ENCODE peak calls at places on chromosomes 2 and 18, in eight cellular contexts. Y is nucleus accumbens; H is left ventricle myocardium superior; T is posterior vena cava; K is Peyer's patch; Z is left cardiac atrium; B is stimulated activated CD4-positive, alpha-beta T cell treated with anti-CD3 and anti-CD28 coated beads, Interleukin-4, amount 100 ng/mL, for 24 hours; G is endothelial cell of umbilical vein. Q is an unnamed sample.

GRCh38 chr2:43412121-43412753 is 183.6 kb downstream of the THADA start:
- DNase-seq in Y (no peak), H (no peak), T (no peak), K (no peak), Z (no peak), B (no peak), G (peak; percentile 74), Q (no peak)

GRCh38 chr2:28652217-28652616 is 99.4 kb upstream of the PPP1CB start:
- DNase-seq in Y (no peak), H (no peak), T (no peak), K (no peak), Z (no peak), B (no peak), G (no peak), Q (no peak)

GRCh38 chr2:223908304-223909047 is 36.7 kb downstream of the WDFY1 start:
- DNase-seq in Y (no peak), H (no peak), T (no peak), K (no peak), Z (no peak), B (no peak), G (no peak), Q (no peak)

GRCh38 chr2:46014911-46015654 is 282.1 kb upstream of the EPAS1 start:
- DNase-seq in Y (no peak), H (no peak), T (no peak), K (no peak), Z (no peak), B (no peak), G (peak; percentile 86), Q (no peak)

GRCh38 chr2:171726841-171727460 is 39.7 kb downstream of the DYNC1I2 start:
- DNase-seq in Y (no peak), H (no peak), T (no peak), K (no peak), Z (no peak), B (no peak), G (no peak), Q (no peak)

GRCh38 chr2:17690776-17691175 is 62.8 kb downstream of the SMC6 start:
- DNase-seq in Y (no peak), H (no peak), T (no peak), K (no peak), Z (no peak), B (no peak), G (no peak), Q (no peak)

GRCh38 chr2:9484533-9484932 is 10.2 kb downstream of the IAH1 start:
- DNase-seq in Y (no peak), H (no peak), T (no peak), K (no peak), Z (no peak), B (no peak), G (no peak), Q (no peak)

GRCh38 chr2:107412209-107412904 is 414.3 kb upstream of the RGPD4 start:
- DNase-seq in Y (no peak), H (no peak), T (no peak), K (no peak), Z (no peak), B (no peak), G (no peak), Q (no peak)

GRCh38 chr2:26222976-26223375 is 21.5 kb downstream of the HADHA start:
- DNase-seq in Y (no peak), H (no peak), T (no peak), K (no peak), Z (no peak), B (no peak), G (no peak), Q (no peak)

GRCh38 chr2:88590998-88591613 is 36.2 kb downstream of the EIF2AK3 start:
- DNase-seq in Y (no peak), H (no peak), T (no peak), K (peak; percentile 69), Z (no peak), B (peak; percentile 58), G (peak; percentile 77), Q (peak; percentile 36)

GRCh38 chr2:230714122-230714453 is 1.4 kb downstream of the CAB39 start:
- DNase-seq in Y (no peak), H (no peak), T (no peak), K (no peak), Z (no peak), B (peak; percentile 61), G (peak; percentile 83), Q (peak; percentile 62)

GRCh38 chr18:75977069-75977468 is 518.0 kb downstream of the ZNF516 start:
- DNase-seq in Y (no peak), H (no peak), T (no peak), K (no peak), Z (no peak), B (no peak), G (no peak), Q (no peak)

GRCh38 chr2:65549262-65550036 is 117.0 kb upstream of the SPRED2 start:
- DNase-seq in Y (no peak), H (no peak), T (no peak), K (no peak), Z (no peak), B (peak; percentile 31), G (no peak), Q (no peak)

GRCh38 chr2:235199128-235199527 is 247.3 kb downstream of the SH3BP4 start:
- DNase-seq in Y (no peak), H (no peak), T (no peak), K (no peak), Z (no peak), B (no peak), G (no peak), Q (no peak)

GRCh38 chr2:11111811-11112425 is 43.3 kb upstream of the SLC66A3 start:
- DNase-seq in Y (no peak), H (no peak), T (no peak), K (peak; percentile 39), Z (no peak), B (no peak), G (no peak), Q (no peak)

GRCh38 chr2:227188292-227188691 is 23.9 kb downstream of the COL4A3 start:
- DNase-seq in Y (no peak), H (no peak), T (no peak), K (no peak), Z (no peak), B (no peak), G (no peak), Q (no peak)

GRCh38 chr2:179805001-179805400 is 56.4 kb downstream of the ZNF385B start:
- DNase-seq in Y (no peak), H (no peak), T (no peak), K (no peak), Z (no peak), B (no peak), G (no peak), Q (no peak)

GRCh38 chr2:195257979-195258378 is 399.0 kb upstream of the SLC39A10 start:
- DNase-seq in Y (no peak), H (no peak), T (no peak), K (no peak), Z (no peak), B (no peak), G (no peak), Q (no peak)

GRCh38 chr2:19818543-19818942 is 83.2 kb downstream of the TTC32 start:
- DNase-seq in Y (no peak), H (no peak), T (no peak), K (no peak), Z (no peak), B (no peak), G (no peak), Q (no peak)

GRCh38 chr18:33440011-33440383 is 524 bp downstream of the CCDC178 start:
- DNase-seq in Y (no peak), H (peak; percentile 37), T (peak; percentile 81), K (no peak), Z (peak; percentile 51), B (no peak), G (peak; percentile 46), Q (peak; percentile 40)

GRCh38 chr2:150280255-150280654 is 207.2 kb downstream of the RND3 start:
- DNase-seq in Y (no peak), H (no peak), T (no peak), K (no peak), Z (no peak), B (no peak), G (peak; percentile 78), Q (no peak)

GRCh38 chr2:233142355-233142897 is 82.3 kb downstream of the INPP5D start:
- DNase-seq in Y (no peak), H (no peak), T (no peak), K (peak; percentile 58), Z (no peak), B (no peak), G (no peak), Q (peak; percentile 75)

GRCh38 chr2:32357545-32358482 is 991 bp downstream of the BIRC6 start:
- DNase-seq in Y (peak; percentile 25), H (peak; percentile 51), T (no peak), K (peak; percentile 67), Z (peak; percentile 60), B (peak; percentile 39), G (peak; percentile 56), Q (peak; percentile 60)

GRCh38 chr2:9909106-9909505 is 42.4 kb upstream of the GRHL1 start:
- DNase-seq in Y (no peak), H (no peak), T (no peak), K (no peak), Z (no peak), B (no peak), G (no peak), Q (no peak)

GRCh38 chr2:206840999-206841398 is 75.6 kb downstream of the FASTKD2 start:
- DNase-seq in Y (no peak), H (no peak), T (no peak), K (no peak), Z (no peak), B (no peak), G (no peak), Q (no peak)

GRCh38 chr2:101962243-101962809 is 29.4 kb upstream of the IL1R2 start:
- DNase-seq in Y (no peak), H (no peak), T (no peak), K (no peak), Z (no peak), B (no peak), G (no peak), Q (no peak)

GRCh38 chr2:1501991-1502390 is 88.7 kb downstream of the TPO start:
- DNase-seq in Y (no peak), H (no peak), T (peak; percentile 12), K (no peak), Z (no peak), B (no peak), G (no peak), Q (no peak)

GRCh38 chr2:134460583-134460998 is 206.7 kb downstream of the MGAT5 start:
- DNase-seq in Y (no peak), H (peak; percentile 73), T (peak; percentile 81), K (peak; percentile 71), Z (peak; percentile 60), B (peak; percentile 22), G (peak; percentile 52), Q (peak; percentile 83)

GRCh38 chr2:223311889-223312288 is 259.9 kb downstream of the KCNE4 start:
- DNase-seq in Y (no peak), H (no peak), T (no peak), K (no peak), Z (no peak), B (no peak), G (no peak), Q (no peak)

GRCh38 chr2:14451312-14451711 is 181.2 kb upstream of the LRATD1 start:
- DNase-seq in Y (no peak), H (no peak), T (no peak), K (no peak), Z (no peak), B (no peak), G (no peak), Q (no peak)

GRCh38 chr2:174764281-174765063 is at the start of gene CHRNA1:
- DNase-seq in Y (no peak), H (no peak), T (no peak), K (no peak), Z (no peak), B (no peak), G (peak; percentile 49), Q (peak; percentile 17)

GRCh38 chr18:35139517-35139916 is 98.3 kb downstream of the MAPRE2 start:
- DNase-seq in Y (no peak), H (no peak), T (no peak), K (no peak), Z (no peak), B (no peak), G (no peak), Q (no peak)

GRCh38 chr2:129719335-129719734 is 260.1 kb upstream of the RAB6C start:
- DNase-seq in Y (no peak), H (no peak), T (no peak), K (no peak), Z (no peak), B (no peak), G (no peak), Q (no peak)

GRCh38 chr2:84888401-84889276 is 7.8 kb upstream of the TRABD2A start:
- DNase-seq in Y (no peak), H (no peak), T (no peak), K (peak; percentile 80), Z (no peak), B (peak; percentile 49), G (no peak), Q (peak; percentile 63)